ENCODE peak calls at places on chromosomes 4 and X, in four cellular contexts. A is K562, R is A549, L is HepG2. M is an unnamed sample.

GRCh38 chr4:158856852-158857251 is 88.0 kb downstream of the FNIP2 start:
- DNase-seq in A (peak), R (no peak), L (peak), M (no peak)

GRCh38 chr4:56424697-56425514 is 10.5 kb downstream of the PPAT start:
- DNase-seq in A (peak), R (peak), L (no peak), M (no peak)

GRCh38 chrX:106905064-106905708 is 2.0 kb upstream of the RIPPLY1 start:
- DNase-seq in A (no peak), R (no peak), L (no peak), M (no peak)

GRCh38 chrX:101385795-101386541 is at the start of gene BTK:
- DNase-seq in A (peak), R (no peak), L (no peak), M (no peak)

GRCh38 chr4:83626245-83626843 is 90.4 kb downstream of the GPAT3 start:
- DNase-seq in A (peak), R (no peak), L (no peak), M (no peak)

GRCh38 chrX:44784241-44784640 is 59.6 kb upstream of the DUSP21 start:
- DNase-seq in A (no peak), R (no peak), L (no peak), M (no peak)

GRCh38 chrX:56726609-56727008 is 2.4 kb upstream of the NBDY start:
- DNase-seq in A (peak), R (peak), L (peak), M (no peak)

GRCh38 chr4:55554453-55555030 is 7.8 kb upstream of the CLOCK start:
- DNase-seq in A (peak), R (peak), L (peak), M (no peak)

GRCh38 chrX:101642086-101642485 is 17.6 kb downstream of the ARMCX2 start:
- DNase-seq in A (no peak), R (no peak), L (no peak), M (no peak)

GRCh38 chr4:74284074-74284473 is 24.2 kb upstream of the EPGN start:
- DNase-seq in A (no peak), R (no peak), L (no peak), M (no peak)

GRCh38 chr4:156976147-156976546 is 4.5 kb upstream of the PDGFC start:
- DNase-seq in A (no peak), R (no peak), L (no peak), M (no peak)

GRCh38 chr4:70976251-70976650 is 17.2 kb upstream of the DCK start:
- DNase-seq in A (no peak), R (no peak), L (no peak), M (no peak)

GRCh38 chrX:15405846-15406245 is 21.6 kb upstream of the VEGFD start:
- DNase-seq in A (no peak), R (no peak), L (no peak), M (no peak)

GRCh38 chr4:187090401-187090800 is 366.7 kb upstream of the FAT1 start:
- DNase-seq in A (no peak), R (no peak), L (no peak), M (no peak)

GRCh38 chr4:56649445-56650258 is 31.4 kb downstream of the HOPX start:
- DNase-seq in A (no peak), R (no peak), L (no peak), M (no peak)

GRCh38 chr4:154205471-154205870 is 286.1 kb downstream of the DCHS2 start:
- DNase-seq in A (peak), R (no peak), L (no peak), M (no peak)

GRCh38 chrX:154308108-154308946 is 12.7 kb downstream of the TKTL1 start:
- DNase-seq in A (peak), R (peak), L (peak), M (peak)
- TF ChIP-seq USF2 in A (no peak), R (no peak), L (no peak), M (no peak)

GRCh38 chrX:150880808-150881165 is 17.7 kb downstream of the CD99L2 start:
- DNase-seq in A (no peak), R (no peak), L (no peak), M (no peak)
- TF ChIP-seq NR3C1 in A (no peak), R (no peak), L (no peak), M (no peak)

GRCh38 chrX:3136161-3136961 is 95.1 kb downstream of the ARSF start:
- DNase-seq in A (no peak), R (no peak), L (no peak), M (no peak)
- TF ChIP-seq USF2 in A (no peak), R (no peak), L (no peak), M (no peak)

GRCh38 chrX:50874878-50875277 is 35.7 kb upstream of the BMP15 start:
- DNase-seq in A (no peak), R (no peak), L (no peak), M (no peak)
- TF ChIP-seq NR3C1 in A (no peak), R (no peak), L (no peak), M (no peak)

GRCh38 chr4:77193511-77194236 is 36.7 kb downstream of the CCNG2 start:
- DNase-seq in A (peak), R (no peak), L (no peak), M (peak)
- TF ChIP-seq USF2 in A (no peak), R (no peak), L (no peak), M (no peak)